ENCODE peak calls at places on chromosome 19, in four cellular contexts. B, W, I and V are unnamed samples. For H3K9me2, the result is how much of the 10 kb centered on the place peaks cover.

GRCh38 chr19:50324331-50324730 is 4.8 kb downstream of the KCNC3 start:
- DNase-seq in B (no peak), W (no peak), I (no peak), V (no peak)

GRCh38 chr19:19752760-19753403 is 20.0 kb upstream of the ZNF14 start:
- DNase-seq in B (no peak), W (no peak), I (no peak), V (no peak)

GRCh38 chr19:6979341-6979740 is 41.9 kb downstream of the MBD3L2B start:
- DNase-seq in B (no peak), W (no peak), I (no peak), V (no peak)

GRCh38 chr19:48997972-48998371 is 4.3 kb downstream of the RUVBL2 start:
- DNase-seq in B (peak), W (peak), I (peak), V (peak)

GRCh38 chr19:18606281-18607221 is at the start of gene CRLF1:
- DNase-seq in B (no peak), W (no peak), I (no peak), V (no peak)

GRCh38 chr19:40233811-40234389 is 7.4 kb upstream of the CCNP start:
- DNase-seq in B (no peak), W (no peak), I (no peak), V (no peak)

GRCh38 chr19:38384209-38385027 is 3.4 kb downstream of the GGN start:
- DNase-seq in B (peak), W (no peak), I (peak), V (no peak)

GRCh38 chr19:48837586-48838191 is 1.4 kb upstream of the HSD17B14 start:
- DNase-seq in B (no peak), W (no peak), I (no peak), V (no peak)

GRCh38 chr19:33390120-33390907 is 16.8 kb downstream of the CEBPG start:
- DNase-seq in B (no peak), W (no peak), I (no peak), V (no peak)

GRCh38 chr19:18683109-18683954 is at the start of gene CRTC1:
- DNase-seq in B (peak), W (peak), I (peak), V (peak)

GRCh38 chr19:42122691-42123607 is 9.3 kb downstream of the POU2F2 start:
- DNase-seq in B (no peak), W (no peak), I (no peak), V (no peak)

GRCh38 chr19:44635581-44636438 is 7.9 kb upstream of the PVR start:
- DNase-seq in B (peak), W (no peak), I (peak), V (no peak)

GRCh38 chr19:4534836-4535658 is at the start of gene PLIN5:
- DNase-seq in B (peak), W (peak), I (peak), V (peak)

GRCh38 chr19:23241433-23241832 is 8.8 kb downstream of the ZNF724 start:
- DNase-seq in B (no peak), W (no peak), I (peak), V (no peak)

GRCh38 chr19:35757231-35757748 is 461 bp upstream of the HSPB6 start:
- DNase-seq in B (peak), W (no peak), I (peak), V (no peak)

GRCh38 chr19:40521276-40521675 is 54.5 kb downstream of the SPTBN4 start:
- DNase-seq in B (peak), W (no peak), I (peak), V (peak)

GRCh38 chr19:12224676-12225075 is 61.8 kb downstream of the ZNF136 start:
- DNase-seq in B (no peak), W (no peak), I (no peak), V (no peak)

GRCh38 chr19:35501684-35502083 is 11.4 kb upstream of the KRTDAP start:
- DNase-seq in B (no peak), W (no peak), I (peak), V (no peak)

GRCh38 chr19:38736413-38737280 is 7.6 kb downstream of the CAPN12 start:
- DNase-seq in B (peak), W (peak), I (peak), V (no peak)

GRCh38 chr19:14300281-14300680 is 81.0 kb upstream of the ADGRE5 start:
- DNase-seq in B (no peak), W (peak), I (no peak), V (no peak)

GRCh38 chr19:18765224-18765623 is 25.9 kb downstream of the COMP start:
- DNase-seq in B (no peak), W (no peak), I (no peak), V (no peak)

GRCh38 chr19:56271096-56271495 is 1.5 kb upstream of the EDDM13 start:
- DNase-seq in B (no peak), W (no peak), I (no peak), V (no peak)

GRCh38 chr19:38665950-38666661 is 18.7 kb downstream of the ACTN4 start:
- DNase-seq in B (peak), W (no peak), I (peak), V (no peak)

GRCh38 chr19:20928371-20928770 is 5.3 kb downstream of the ZNF85 start:
- DNase-seq in B (no peak), W (no peak), I (peak), V (no peak)

GRCh38 chr19:13981021-13981420 is 25.1 kb downstream of the RFX1 start:
- DNase-seq in B (no peak), W (no peak), I (no peak), V (no peak)

GRCh38 chr19:44903602-44904425 is 1.8 kb upstream of the APOE start:
- DNase-seq in B (peak), W (no peak), I (peak), V (peak)

GRCh38 chr19:53908933-53909415 is at the start of gene CACNG7:
- DNase-seq in B (no peak), W (no peak), I (no peak), V (no peak)

GRCh38 chr19:4879041-4879440 is 11.6 kb upstream of the PLIN3 start:
- DNase-seq in B (no peak), W (no peak), I (no peak), V (no peak)

DNA sequence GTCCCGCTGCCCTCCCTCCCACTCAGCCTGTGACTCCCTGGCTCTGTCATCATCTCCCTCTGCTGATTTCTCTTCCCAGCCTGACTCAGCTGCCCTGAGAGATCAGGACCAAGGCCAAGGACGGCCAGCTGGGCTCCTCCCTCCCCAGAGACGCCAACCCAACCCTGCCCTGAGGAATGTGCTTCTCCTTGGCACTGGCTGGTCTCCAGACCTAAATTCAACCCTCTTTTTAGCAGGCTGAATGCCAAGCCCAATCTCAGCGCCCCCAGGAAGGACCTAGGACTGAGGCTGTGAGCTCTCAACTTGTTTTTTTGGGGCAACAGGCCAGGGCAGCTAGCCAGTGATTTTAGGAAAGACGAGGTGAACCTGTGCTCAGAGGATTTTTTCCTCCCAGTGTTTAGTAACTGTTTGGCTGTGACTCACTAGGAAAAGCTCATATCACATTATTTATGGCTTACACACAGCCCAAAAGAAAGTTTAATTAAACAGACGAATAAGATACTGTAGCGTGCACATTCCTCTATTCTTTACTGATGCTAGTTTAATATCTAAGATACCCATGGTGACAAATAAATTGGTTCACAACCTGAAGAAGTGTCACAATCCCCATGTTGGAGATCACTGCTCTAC is 7.4 kb upstream of the IGFL1 start:
- DNase-seq in B (peak), W (no peak), I (peak), V (no peak)
- H3K9me2 ChIP-seq in B (under half), W (under half), I (under half), V (under half)

GRCh38 chr19:2291185-2291751 is 9.3 kb upstream of the PEAK3 start:
- DNase-seq in B (no peak), W (no peak), I (peak), V (no peak)
- TF ChIP-seq EZH2 in B (no peak), W (no peak), I (no peak), V (no peak)

DNA sequence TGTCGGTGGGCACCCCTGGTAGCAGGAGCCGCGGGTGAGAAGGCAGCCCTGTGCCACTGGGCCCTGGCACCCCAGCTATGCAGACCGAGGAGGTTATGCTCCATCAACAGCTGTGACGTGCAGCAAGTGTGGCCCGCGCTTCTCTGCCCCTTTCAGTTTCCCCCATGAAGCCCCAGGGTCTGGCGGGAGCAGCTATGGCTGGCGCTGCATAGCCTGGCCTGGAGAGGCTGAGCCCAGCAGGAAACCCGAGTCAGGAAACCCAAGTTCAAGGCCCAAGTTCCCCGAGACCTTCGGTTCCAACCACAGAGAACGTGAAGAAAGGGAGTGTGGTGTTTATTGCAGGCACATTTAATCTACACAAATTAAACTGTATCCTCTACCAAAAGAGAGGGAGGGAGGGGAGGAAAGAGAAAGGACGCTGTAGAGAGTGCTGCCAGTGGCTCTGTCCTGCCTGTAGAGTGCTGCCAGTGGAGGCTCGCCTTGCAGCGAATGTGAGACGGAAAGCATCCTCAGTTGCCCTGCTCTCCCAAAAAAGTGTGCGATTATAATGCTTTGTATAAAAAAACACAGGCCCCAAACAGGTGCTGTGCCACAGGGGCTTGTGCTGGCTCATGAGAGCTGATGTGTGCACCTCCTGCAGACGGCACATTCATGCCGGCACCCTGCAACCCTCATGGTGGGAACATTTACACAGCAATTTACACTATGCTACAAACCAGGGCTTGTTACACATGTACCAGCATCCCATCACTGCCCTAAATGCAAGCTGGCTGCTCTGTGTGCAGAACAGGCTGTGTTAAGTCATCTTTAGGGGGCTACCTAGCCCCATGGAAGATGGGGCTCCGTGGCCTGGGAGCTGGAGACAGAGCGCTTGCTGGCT is 16.3 kb downstream of the POP4 start:
- DNase-seq in B (peak), W (no peak), I (no peak), V (peak)
- H3K9ac ChIP-seq in B (no peak), W (no peak), I (no peak), V (no peak)

GRCh38 chr19:8129061-8129460 is 20.3 kb downstream of the FBN3 start:
- DNase-seq in B (peak), W (no peak), I (no peak), V (no peak)

GRCh38 chr19:8135946-8136618 is 13.3 kb downstream of the FBN3 start:
- DNase-seq in B (no peak), W (no peak), I (no peak), V (no peak)

GRCh38 chr19:8128551-8128950 is 20.8 kb downstream of the FBN3 start:
- DNase-seq in B (no peak), W (no peak), I (no peak), V (no peak)

GRCh38 chr19:8131517-8131916 is 17.9 kb downstream of the FBN3 start:
- DNase-seq in B (no peak), W (no peak), I (no peak), V (no peak)

GRCh38 chr19:8132858-8133458 is 16.4 kb downstream of the FBN3 start:
- DNase-seq in B (peak), W (no peak), I (no peak), V (no peak)
- H3K9me2 ChIP-seq in B (under half), W (under half), I (under half), V (under half)

DNA sequence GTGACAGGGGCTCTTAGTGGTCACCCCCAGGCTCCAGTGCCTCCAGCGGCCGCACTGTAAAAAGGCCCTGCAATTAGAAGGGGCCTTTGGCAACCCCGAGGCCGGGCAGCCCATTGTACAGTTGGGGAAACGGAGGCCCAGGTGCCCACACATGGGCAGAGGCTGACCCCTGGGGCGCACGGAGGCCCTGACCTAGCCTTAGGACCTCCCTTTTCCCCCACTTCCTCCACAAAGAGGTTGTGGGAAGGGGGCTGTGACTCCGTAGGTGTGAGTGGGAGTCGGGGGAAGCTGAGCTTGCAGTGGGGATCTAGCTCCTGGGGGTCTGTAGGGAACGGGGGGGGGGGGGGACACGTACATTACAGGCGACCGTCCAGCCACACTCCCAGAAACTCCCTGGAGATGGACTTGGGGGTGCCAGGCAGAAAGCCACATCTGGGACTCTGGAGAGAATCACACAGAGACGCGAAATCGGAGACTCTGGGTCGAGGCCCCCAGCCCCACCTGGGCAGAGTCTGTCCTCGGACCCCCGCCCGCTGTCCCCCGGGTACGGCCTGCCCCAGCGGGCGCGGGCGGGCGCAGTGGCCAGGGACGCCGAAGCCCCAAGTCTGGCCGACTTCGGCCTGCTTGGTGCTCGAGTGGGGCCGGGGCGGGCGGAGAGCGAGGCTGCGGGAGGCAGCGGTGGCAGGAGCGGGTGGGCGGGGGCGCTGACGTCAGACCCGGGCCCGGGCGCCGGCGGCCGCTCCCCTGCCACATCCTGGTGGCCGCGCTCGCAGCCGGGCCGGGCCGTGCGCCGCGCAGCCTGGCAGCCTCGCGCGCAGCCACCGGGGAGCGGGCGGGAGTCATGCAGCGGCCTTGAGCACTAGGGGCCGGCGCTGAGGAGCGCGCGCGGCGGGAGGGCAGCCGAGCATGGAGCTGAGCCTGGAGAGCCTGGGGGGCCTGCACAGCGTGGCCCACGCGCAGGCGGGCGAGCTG is at the start of gene ONECUT3:
- DNase-seq in B (peak), W (no peak), I (peak), V (no peak)
- TF ChIP-seq EZH2 in B (no peak), W (no peak), I (no peak), V (no peak)

DNA sequence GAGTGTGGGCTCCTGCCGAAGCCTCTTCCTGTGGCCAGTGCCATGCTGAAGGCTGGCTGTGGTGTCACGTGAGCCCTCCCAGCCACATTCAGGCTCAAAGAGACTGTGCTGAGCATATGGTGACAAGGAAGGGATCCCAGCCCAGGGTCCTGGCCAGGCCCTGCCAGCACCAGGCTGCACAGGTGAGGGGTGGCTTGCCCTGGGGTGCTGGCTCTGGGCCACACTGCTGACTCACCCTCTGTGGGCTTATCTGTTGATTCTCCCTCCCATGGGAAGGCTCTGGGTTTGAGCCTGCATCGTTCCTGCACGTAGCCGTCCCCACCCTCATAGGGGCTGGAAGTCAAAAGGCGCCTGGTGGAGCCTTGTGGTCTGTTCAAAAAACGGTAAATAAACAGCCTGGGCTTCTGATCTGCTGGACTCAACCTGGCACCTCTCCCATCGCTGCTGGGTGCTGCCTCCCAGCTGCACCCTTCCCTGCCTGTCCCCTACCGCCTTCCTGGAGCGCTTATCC is 31.1 kb downstream of the DNM2 start:
- DNase-seq in B (peak), W (peak), I (peak), V (no peak)
- H3K9ac ChIP-seq in B (peak), W (peak), I (no peak), V (no peak)

DNA sequence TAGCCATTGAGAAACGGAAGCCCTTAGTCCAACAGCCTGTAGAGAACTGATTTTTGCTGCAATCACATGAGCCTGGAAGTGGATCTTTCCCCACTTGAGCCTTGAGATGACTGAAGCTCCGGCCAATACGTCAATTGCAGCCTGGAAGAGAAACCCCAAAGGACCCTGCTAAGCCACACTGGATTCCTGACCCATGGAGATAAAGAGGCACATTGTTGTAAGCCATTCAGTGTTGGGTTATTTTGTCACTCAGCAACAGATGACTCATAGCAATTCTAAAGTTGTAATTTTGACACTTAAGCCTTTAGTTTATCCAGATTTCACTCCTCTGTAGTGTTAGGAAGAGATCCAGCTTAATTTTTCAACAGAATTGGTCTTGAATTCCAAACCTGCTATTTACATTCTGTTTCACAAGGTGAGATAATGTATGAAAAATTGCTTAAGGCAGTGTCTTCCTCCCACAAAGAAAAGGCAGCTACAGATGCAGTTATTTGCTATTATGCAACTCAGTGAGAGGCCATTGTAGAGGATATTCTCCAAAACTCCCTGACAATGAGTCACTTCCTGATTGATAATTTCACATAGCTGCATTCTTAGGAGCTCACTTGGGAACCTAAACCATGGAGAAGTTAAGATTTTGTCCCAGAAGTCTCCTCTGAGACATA is 59.4 kb upstream of the TSHZ3 start:
- DNase-seq in B (peak), W (no peak), I (peak), V (no peak)
- H3K9me2 ChIP-seq in B (under half), W (under half), I (under half), V (under half)

GRCh38 chr19:8149261-8150094 is at the start of gene FBN3:
- DNase-seq in B (no peak), W (no peak), I (no peak), V (no peak)
- TF ChIP-seq EZH2 in B (no peak), W (no peak), I (no peak), V (no peak)

GRCh38 chr19:17027428-17027816 is 812 bp upstream of the CPAMD8 start:
- DNase-seq in B (no peak), W (no peak), I (no peak), V (no peak)
- H3K9ac ChIP-seq in B (no peak), W (no peak), I (no peak), V (no peak)